ENCODE peak calls at places on chromosome 9, in ten cellular contexts. B is dorsolateral prefrontal cortex; W is fibroblast of lung; K is activated T-helper 1 cell treated with anti-CD3 and anti-CD28 coated beads, Interleukin-2, amount 50 U/mL, for 16 hours; V is brain microvascular endothelial cell; T is Calu3; L is stimulated activated CD4-positive, alpha-beta T cell treated with anti-CD3 and anti-CD28 coated beads, TNF-alpha, amount 100 ng/mL, for 1 hour; S is cerebellar cortex; D is HFFc6; Z is AG04450. X is an unnamed sample.

GRCh38 chr9:134734270-134734669 is 92.7 kb downstream of the COL5A1 start:
- DNase-seq in K (no peak), V (peak; percentile 21), D (peak; percentile 27), T (no peak), L (no peak), B (no peak), S (peak; percentile 24), W (peak; percentile 74), Z (no peak), X (no peak)

GRCh38 chr9:114317665-114318357 is 5.1 kb upstream of the ORM1 start:
- DNase-seq in D (peak; percentile 15), L (no peak), T (no peak), K (no peak), B (no peak), V (no peak), Z (peak; percentile 70), S (no peak), W (peak; percentile 92), X (no peak)

GRCh38 chr9:134624119-134624826 is 17.3 kb upstream of the COL5A1 start:
- DNase-seq in D (no peak), L (no peak), Z (no peak), B (no peak), T (no peak), S (peak; percentile 20), W (peak; percentile 47), V (no peak), K (no peak), X (no peak)

GRCh38 chr9:18189876-18190670 is 283.9 kb upstream of the ADAMTSL1 start:
- DNase-seq in S (peak; percentile 4), K (no peak), L (no peak), Z (no peak), V (no peak), W (peak; percentile 17), B (no peak), T (no peak), D (no peak), X (no peak)

GRCh38 chr9:131390990-131391389 is 2.9 kb upstream of the PRRC2B start:
- DNase-seq in T (no peak), L (no peak), B (no peak), Z (no peak), K (no peak), V (no peak), W (no peak), D (no peak), S (no peak), X (no peak)

GRCh38 chr9:76655970-76656369 is 108.3 kb upstream of the PCA3 start:
- DNase-seq in Z (no peak), W (no peak), V (no peak), D (no peak), L (no peak), S (no peak), T (no peak), B (no peak), K (no peak), X (no peak)

GRCh38 chr9:129307227-129307970 is 129.3 kb upstream of the IER5L start:
- DNase-seq in B (no peak), S (no peak), T (no peak), V (no peak), L (no peak), K (no peak), W (no peak), Z (no peak), D (no peak), X (no peak)

GRCh38 chr9:93262537-93263310 is 78.8 kb downstream of the WNK2 start:
- DNase-seq in L (no peak), V (no peak), D (no peak), B (no peak), W (no peak), T (no peak), Z (no peak), K (no peak), S (peak; percentile 13), X (no peak)

GRCh38 chr9:137194909-137195308 is 5.6 kb downstream of the TPRN start:
- DNase-seq in V (no peak), L (no peak), W (no peak), B (no peak), S (no peak), Z (no peak), T (no peak), K (no peak), D (no peak), X (no peak)

GRCh38 chr9:129278391-129279237 is 100.6 kb upstream of the IER5L start:
- DNase-seq in Z (no peak), W (no peak), K (no peak), S (no peak), T (peak; percentile 84), B (no peak), L (no peak), V (peak; percentile 62), D (no peak), X (no peak)

GRCh38 chr9:88949425-88949824 is 41.8 kb upstream of the S1PR3 start:
- DNase-seq in Z (no peak), V (peak; percentile 64), S (no peak), D (no peak), T (no peak), L (no peak), W (peak; percentile 94), K (no peak), B (peak; percentile 21), X (no peak)

GRCh38 chr9:112705773-112706427 is 12.0 kb downstream of the INIP start:
- DNase-seq in V (peak; percentile 50), L (no peak), K (no peak), Z (no peak), W (peak; percentile 64), S (peak; percentile 82), D (peak; percentile 9), T (no peak), B (peak; percentile 66), X (no peak)

GRCh38 chr9:130824616-130825015 is 10.4 kb upstream of the ABL1 start:
- DNase-seq in L (no peak), S (no peak), K (no peak), V (no peak), B (no peak), Z (no peak), D (peak; percentile 13), T (no peak), W (no peak), X (no peak)

GRCh38 chr9:91495450-91495849 is 71.8 kb upstream of the NFIL3 start:
- DNase-seq in T (no peak), L (no peak), Z (peak; percentile 90), K (no peak), W (peak; percentile 93), S (no peak), V (peak; percentile 94), D (peak; percentile 97), B (no peak), X (no peak)

GRCh38 chr9:88950341-88951141 is 40.7 kb upstream of the S1PR3 start:
- DNase-seq in L (no peak), S (no peak), V (no peak), W (peak; percentile 84), B (no peak), D (peak; percentile 77), Z (no peak), T (no peak), K (no peak), X (no peak)

GRCh38 chr9:120891255-120891954 is 14.4 kb upstream of the PHF19 start:
- DNase-seq in Z (no peak), V (no peak), D (no peak), S (no peak), W (peak; percentile 32), T (no peak), K (peak; percentile 41), L (no peak), B (no peak), X (no peak)

GRCh38 chr9:88682431-88682831 is 147.5 kb downstream of the NXNL2 start:
- DNase-seq in K (no peak), S (no peak), D (no peak), L (no peak), Z (no peak), V (no peak), B (no peak), T (no peak), W (peak; percentile 21), X (no peak)

GRCh38 chr9:21027295-21027694 is 4.1 kb downstream of the HACD4 start:
- DNase-seq in D (peak; percentile 50), W (peak; percentile 44), S (no peak), Z (no peak), B (no peak), T (no peak), K (no peak), L (no peak), V (peak; percentile 7), X (no peak)

GRCh38 chr9:116806075-116806474 is 119.0 kb downstream of the TRIM32 start:
- DNase-seq in T (no peak), S (no peak), V (peak; percentile 9), Z (no peak), D (no peak), W (no peak), K (no peak), B (no peak), L (no peak), X (no peak)

GRCh38 chr9:137030528-137030927 is 1.4 kb downstream of the FUT7 start:
- DNase-seq in W (no peak), S (peak; percentile 52), L (no peak), D (no peak), B (peak; percentile 45), Z (no peak), K (no peak), V (no peak), T (no peak), X (no peak)

GRCh38 chr9:114282507-114282906 is 40.4 kb upstream of the ORM1 start:
- DNase-seq in V (no peak), B (no peak), T (no peak), S (no peak), L (no peak), W (no peak), K (no peak), D (no peak), Z (no peak), X (no peak)

GRCh38 chr9:97985058-97985861 is 2.1 kb downstream of the ANP32B start:
- DNase-seq in K (no peak), D (no peak), L (peak; percentile 35), V (no peak), B (no peak), S (no peak), Z (no peak), W (peak; percentile 47), T (peak; percentile 11), X (peak; percentile 10)

GRCh38 chr9:108620767-108621166 is 235.0 kb downstream of the ACTL7B start:
- DNase-seq in K (no peak), W (peak; percentile 2), T (no peak), L (no peak), V (peak; percentile 55), D (no peak), Z (no peak), B (no peak), S (no peak), X (no peak)

GRCh38 chr9:130393681-130394071 is 51.1 kb upstream of the ASS1 start:
- DNase-seq in Z (no peak), D (no peak), S (no peak), W (no peak), K (no peak), V (no peak), B (no peak), L (no peak), T (no peak), X (no peak)

GRCh38 chr9:104856413-104856941 is 71.5 kb downstream of the ABCA1 start:
- DNase-seq in B (no peak), L (no peak), V (no peak), S (no peak), D (no peak), K (no peak), T (peak; percentile 16), Z (no peak), W (peak; percentile 39), X (no peak)

GRCh38 chr9:20848490-20848889 is 164.4 kb downstream of the FOCAD start:
- DNase-seq in D (peak; percentile 29), V (peak; percentile 10), B (no peak), Z (no peak), T (no peak), W (peak; percentile 9), S (no peak), L (no peak), K (no peak), X (no peak)

GRCh38 chr9:78807286-78807685 is 510.4 kb downstream of the PSAT1 start:
- DNase-seq in K (no peak), L (no peak), V (no peak), D (no peak), T (no peak), S (no peak), W (no peak), Z (no peak), B (no peak), X (no peak)

GRCh38 chr9:92966518-92966800 is 19.1 kb downstream of the FGD3 start:
- DNase-seq in L (no peak), S (no peak), T (no peak), Z (no peak), K (no peak), W (no peak), B (no peak), D (no peak), V (no peak), X (no peak)